ENCODE peak calls at places on chromosomes 3 and 15, in seven cellular contexts. A, E, J, H, N, U and V are unnamed samples.

GRCh38 chr15:41561777-41562145 is 2.7 kb downstream of the TYRO3 start:
- DNase-seq in U (no peak), E (no peak), H (peak; percentile 67), J (no peak), A (no peak), N (no peak), V (no peak)

GRCh38 chr15:53962646-53963561 is 15.3 kb upstream of the UNC13C start:
- DNase-seq in H (peak; percentile 56), N (peak; percentile 17), U (no peak), J (peak; percentile 3), A (no peak), E (peak; percentile 11), V (peak; percentile 6)

GRCh38 chr3:151316267-151316991 is at the start of gene GPR87:
- DNase-seq in N (peak; percentile 7), U (no peak), H (no peak), J (no peak), E (no peak), A (no peak), V (no peak)

GRCh38 chr15:71458089-71458660 is 342.9 kb downstream of the THSD4 start:
- DNase-seq in J (no peak), N (no peak), A (no peak), U (no peak), E (no peak), H (no peak), V (no peak)

GRCh38 chr3:15102256-15102655 is 3.3 kb upstream of the RBSN start:
- DNase-seq in H (no peak), A (no peak), U (no peak), N (no peak), E (no peak), J (no peak), V (no peak)

GRCh38 chr15:92808611-92809063 is 91.5 kb upstream of the CHD2 start:
- DNase-seq in U (peak; percentile 75), N (no peak), E (no peak), A (no peak), H (no peak), J (peak; percentile 11), V (no peak)

GRCh38 chr15:74616020-74616939 is 644 bp downstream of the CLK3 start:
- DNase-seq in A (no peak), H (peak; percentile 37), N (peak; percentile 74), J (peak; percentile 73), U (peak; percentile 56), E (peak; percentile 10), V (no peak)

GRCh38 chr3:21170964-21171363 is 580.0 kb downstream of the ZNF385D start:
- DNase-seq in E (no peak), H (no peak), J (no peak), U (peak; percentile 7), N (no peak), A (no peak), V (no peak)

GRCh38 chr3:197026481-197026866 is 3.1 kb downstream of the MELTF start:
- DNase-seq in U (peak; percentile 12), J (no peak), N (no peak), H (no peak), E (no peak), A (no peak), V (no peak)

GRCh38 chr15:25947336-25948080 is 84.4 kb upstream of the ATP10A start:
- DNase-seq in U (no peak), E (no peak), J (no peak), H (peak; percentile 51), N (no peak), A (no peak), V (peak; percentile 19)